ENCODE peak calls at places on chromosomes 3 and 15, in six cellular contexts. M is uterus, J is lung, E is AG09309, A is A549, T is dorsolateral prefrontal cortex. B is an unnamed sample.

GRCh38 chr15:66454143-66454542 is 43.4 kb downstream of the SNAPC5 start:
- DNase-seq in M (no peak), J (no peak), E (no peak), A (no peak), T (no peak), B (peak)

GRCh38 chr3:66196633-66197032 is 24.2 kb upstream of the SLC25A26 start:
- DNase-seq in M (no peak), J (no peak), E (no peak), A (no peak), T (no peak), B (no peak)

GRCh38 chr15:42826251-42826890 is 89.4 kb upstream of the CDAN1 start:
- DNase-seq in M (no peak), J (no peak), E (no peak), A (no peak), T (no peak), B (no peak)

GRCh38 chr3:105618561-105618960 is 250.3 kb downstream of the CBLB start:
- DNase-seq in M (no peak), J (no peak), E (no peak), A (no peak), T (no peak), B (no peak)

GRCh38 chr15:83581381-83581780 is 72.5 kb upstream of the ADAMTSL3 start:
- DNase-seq in M (no peak), J (no peak), E (no peak), A (no peak), T (no peak), B (no peak)

GRCh38 chr15:26235864-26236263 is 372.7 kb upstream of the ATP10A start:
- DNase-seq in M (no peak), J (no peak), E (no peak), A (no peak), T (no peak), B (no peak)

GRCh38 chr3:172625404-172625803 is 85.5 kb downstream of the NCEH1 start:
- DNase-seq in M (no peak), J (no peak), E (no peak), A (no peak), T (no peak), B (peak)

GRCh38 chr15:49282366-49282765 is 112.3 kb downstream of the GALK2 start:
- DNase-seq in M (no peak), J (no peak), E (peak), A (no peak), T (no peak), B (peak)

GRCh38 chr3:54122046-54122801 is at the start of gene CACNA2D3:
- DNase-seq in M (no peak), J (no peak), E (no peak), A (no peak), T (no peak), B (peak)

GRCh38 chr3:62480056-62480455 is 106.7 kb upstream of the FEZF2 start:
- DNase-seq in M (no peak), J (no peak), E (no peak), A (no peak), T (no peak), B (no peak)

GRCh38 chr3:41357271-41357670 is 158.0 kb downstream of the CTNNB1 start:
- DNase-seq in M (no peak), J (no peak), E (no peak), A (no peak), T (no peak), B (no peak)

GRCh38 chr15:35674873-35675781 is 129.2 kb upstream of the DPH6 start:
- DNase-seq in M (no peak), J (no peak), E (peak), A (no peak), T (no peak), B (peak)

GRCh38 chr3:160676547-160677303 is at the start of gene ARL14:
- DNase-seq in M (no peak), J (no peak), E (peak), A (peak), T (no peak), B (peak)

GRCh38 chr3:85110393-85110792 is 151.6 kb downstream of the CADM2 start:
- DNase-seq in M (no peak), J (no peak), E (no peak), A (no peak), T (no peak), B (no peak)

GRCh38 chr3:184099806-184100686 is 3.2 kb downstream of the HTR3E start:
- DNase-seq in M (no peak), J (no peak), E (no peak), A (no peak), T (no peak), B (no peak)

GRCh38 chr3:141828487-141829284 is 47.8 kb upstream of the ATP1B3 start:
- DNase-seq in M (no peak), J (peak), E (no peak), A (no peak), T (no peak), B (peak)

GRCh38 chr15:26087395-26087794 is 224.3 kb upstream of the ATP10A start:
- DNase-seq in M (no peak), J (no peak), E (peak), A (no peak), T (no peak), B (peak)

GRCh38 chr3:132753946-132754345 is 31.7 kb upstream of the NPHP3 start:
- DNase-seq in M (no peak), J (no peak), E (no peak), A (no peak), T (no peak), B (no peak)

GRCh38 chr3:94304953-94305352 is 242.1 kb downstream of the NSUN3 start:
- DNase-seq in M (no peak), J (no peak), E (no peak), A (no peak), T (no peak), B (no peak)

GRCh38 chr15:94412979-94413741 is 181.8 kb downstream of the MCTP2 start:
- DNase-seq in M (no peak), J (no peak), E (no peak), A (peak), T (no peak), B (peak)

GRCh38 chr15:100115066-100115710 is 226.6 kb downstream of the ADAMTS17 start:
- DNase-seq in M (no peak), J (no peak), E (no peak), A (no peak), T (no peak), B (no peak)
- TF ChIP-seq CTCF in M (no peak), J (no peak), E (no peak), A (no peak), T (no peak), B (no peak)

GRCh38 chr15:40425681-40426080 is 15.1 kb upstream of the BAHD1 start:
- DNase-seq in M (no peak), J (no peak), E (no peak), A (no peak), T (no peak), B (no peak)

GRCh38 chr15:40427188-40427587 is 13.6 kb upstream of the BAHD1 start:
- DNase-seq in M (no peak), J (no peak), E (no peak), A (no peak), T (no peak), B (no peak)

GRCh38 chr15:40430271-40430805 is 10.4 kb upstream of the BAHD1 start:
- DNase-seq in M (no peak), J (no peak), E (no peak), A (no peak), T (no peak), B (no peak)

GRCh38 chr15:40429068-40429707 is 11.6 kb upstream of the BAHD1 start:
- DNase-seq in M (no peak), J (no peak), E (no peak), A (no peak), T (no peak), B (no peak)

GRCh38 chr15:40428183-40428582 is 12.6 kb upstream of the BAHD1 start:
- DNase-seq in M (no peak), J (no peak), E (no peak), A (no peak), T (no peak), B (no peak)
- H3K4me3 ChIP-seq in M (no peak), J (no peak), E (no peak), A (no peak), T (no peak), B (no peak)

DNA sequence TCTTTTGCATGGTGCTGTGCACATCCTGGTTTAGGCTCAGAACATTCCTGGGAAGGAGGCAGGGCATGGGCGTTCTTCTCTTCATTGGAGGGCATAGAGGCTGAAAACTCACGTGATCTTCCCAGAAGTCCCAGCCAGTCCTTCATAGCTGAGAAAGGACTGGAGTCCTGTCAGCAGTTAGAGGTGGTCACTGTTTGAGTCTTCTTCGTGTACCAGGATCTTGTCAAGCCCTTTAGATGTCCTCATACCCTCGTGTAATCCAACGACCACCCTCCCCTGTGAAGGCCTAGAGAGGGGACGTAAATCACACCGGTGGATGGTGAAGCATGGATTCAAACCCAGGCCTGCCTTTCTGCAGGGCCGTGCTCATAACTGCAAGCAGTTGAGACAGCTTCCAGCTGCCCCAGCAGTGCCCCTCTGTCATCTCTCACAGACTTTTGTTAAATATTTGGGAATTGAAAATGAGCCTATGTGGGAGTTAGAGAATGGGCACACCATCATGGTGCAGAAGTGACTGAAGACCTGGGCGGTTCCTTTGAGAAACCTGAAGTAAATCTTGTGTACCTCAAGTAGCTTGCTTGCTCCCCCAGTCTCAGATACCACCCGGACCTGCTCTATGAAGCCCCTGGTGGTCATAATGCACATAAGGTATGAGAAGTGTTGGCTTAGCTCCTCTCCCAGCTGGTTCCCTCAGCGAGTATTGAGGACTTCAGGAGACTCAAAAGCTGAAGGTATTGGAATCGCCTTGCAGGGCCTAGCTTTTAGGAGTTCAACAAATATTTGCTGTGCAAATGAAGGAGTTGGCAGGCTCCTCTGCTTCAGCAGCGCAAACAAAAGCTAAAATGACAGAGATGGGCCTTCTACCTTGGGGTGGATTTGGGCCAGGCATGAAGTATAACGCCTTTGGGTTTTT is 1.4 kb downstream of the CMTM8 start:
- DNase-seq in M (no peak), J (peak), E (no peak), A (peak), T (no peak), B (peak)
- TF ChIP-seq CTCF in M (peak), J (peak), E (peak), A (peak), T (no peak), B (peak)

GRCh38 chr3:123980539-123980938 is 11.4 kb downstream of the ROPN1 start:
- DNase-seq in M (no peak), J (no peak), E (no peak), A (no peak), T (no peak), B (no peak)
- H3K4me3 ChIP-seq in M (no peak), J (no peak), E (no peak), A (peak), T (peak), B (no peak)

GRCh38 chr3:129764090-129764489 is 129.4 kb downstream of the TMCC1 start:
- DNase-seq in M (no peak), J (no peak), E (no peak), A (no peak), T (no peak), B (no peak)
- TF ChIP-seq CTCF in M (no peak), J (no peak), E (no peak), A (no peak), T (no peak), B (no peak)

DNA sequence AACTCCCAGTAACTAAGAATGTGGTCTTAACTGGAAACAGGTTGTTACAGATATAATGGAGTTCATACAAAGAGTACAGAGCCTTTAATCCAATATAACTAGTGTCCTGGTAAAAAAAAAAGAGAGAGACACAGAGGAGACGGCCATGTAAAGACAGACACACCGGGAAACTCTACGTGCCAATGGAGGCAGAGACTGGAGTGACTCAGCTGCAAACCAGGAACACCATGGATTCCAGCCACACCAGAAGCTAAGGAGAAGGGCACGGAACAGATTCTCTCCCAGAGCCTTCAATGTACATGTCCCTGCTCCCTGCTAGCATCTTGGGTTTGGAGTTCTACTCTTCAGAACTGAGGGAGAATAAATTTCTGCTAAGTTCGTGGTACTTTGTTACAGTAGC is 4.5 kb downstream of the RNF168 start:
- DNase-seq in M (no peak), J (no peak), E (no peak), A (no peak), T (no peak), B (peak)
- H3K4me3 ChIP-seq in M (no peak), J (no peak), E (no peak), A (no peak), T (no peak), B (no peak)